ENCODE peak calls at places on chromosomes 11 and 22, in five cellular contexts. W, K, X, M and L are unnamed samples.

GRCh38 chr11:86264649-86265048 is 20.1 kb downstream of the EED start:
- DNase-seq in W (no peak), K (no peak), X (no peak), M (no peak), L (no peak)

GRCh38 chr11:22516136-22516535 is 109.5 kb downstream of the FANCF start:
- DNase-seq in W (no peak), K (no peak), X (no peak), M (no peak), L (no peak)

GRCh38 chr11:88266157-88266556 is 71.4 kb downstream of the CTSC start:
- DNase-seq in W (no peak), K (no peak), X (no peak), M (no peak), L (no peak)

GRCh38 chr11:114243461-114244372 is 52.5 kb upstream of the NNMT start:
- DNase-seq in W (no peak), K (no peak), X (no peak), M (peak; percentile 22), L (no peak)

GRCh38 chr11:8070417-8071101 is 10.5 kb upstream of the TUB start:
- DNase-seq in W (no peak), K (no peak), X (no peak), M (no peak), L (no peak)

GRCh38 chr11:70090989-70091388 is 12.9 kb downstream of the ANO1 start:
- DNase-seq in W (peak; percentile 38), K (no peak), X (no peak), M (no peak), L (no peak)

GRCh38 chr11:93117578-93117964 is 80.2 kb downstream of the SLC36A4 start:
- DNase-seq in W (no peak), K (no peak), X (no peak), M (no peak), L (no peak)

GRCh38 chr22:38203090-38203810 is 1.5 kb downstream of the MAFF start:
- DNase-seq in W (peak; percentile 87), K (no peak), X (no peak), M (no peak), L (peak; percentile 64)

GRCh38 chr11:82718307-82718706 is 15.4 kb downstream of the FAM181B start:
- DNase-seq in W (no peak), K (no peak), X (no peak), M (no peak), L (peak; percentile 16)

GRCh38 chr22:28909375-28909774 is 26.0 kb downstream of the ZNRF3 start:
- DNase-seq in W (no peak), K (no peak), X (no peak), M (no peak), L (no peak)

GRCh38 chr11:84671325-84672019 is 955.7 kb downstream of the DLG2 start:
- DNase-seq in W (peak; percentile 33), K (no peak), X (no peak), M (no peak), L (no peak)

GRCh38 chr11:34731596-34731995 is 110.7 kb downstream of the EHF start:
- DNase-seq in W (no peak), K (no peak), X (no peak), M (no peak), L (no peak)

GRCh38 chr22:47112994-47113879 is 350.8 kb downstream of the TBC1D22A start:
- DNase-seq in W (peak; percentile 19), K (no peak), X (no peak), M (no peak), L (no peak)

GRCh38 chr11:35126000-35126878 is 12.7 kb upstream of the CD44 start:
- DNase-seq in W (no peak), K (no peak), X (no peak), M (no peak), L (no peak)

GRCh38 chr11:110296226-110297081 is at the start of gene RDX:
- DNase-seq in W (peak; percentile 48), K (no peak), X (peak; percentile 39), M (peak; percentile 39), L (peak; percentile 60)

GRCh38 chr11:84247931-84248330 is 961.8 kb upstream of the CCDC90B start:
- DNase-seq in W (no peak), K (no peak), X (no peak), M (no peak), L (no peak)

GRCh38 chr22:24894998-24895397 is 51.5 kb downstream of the LHFPL7 start:
- DNase-seq in W (peak; percentile 86), K (no peak), X (no peak), M (no peak), L (peak; percentile 87)

GRCh38 chr11:64687204-64687603 is 35.8 kb downstream of the NRXN2 start:
- DNase-seq in W (peak; percentile 39), K (no peak), X (no peak), M (no peak), L (peak; percentile 30)

GRCh38 chr22:46122511-46122971 is 27.8 kb upstream of the PPARA start:
- DNase-seq in W (no peak), K (peak; percentile 34), X (peak; percentile 50), M (no peak), L (peak; percentile 70)

GRCh38 chr11:133889188-133889587 is 43.9 kb upstream of the SPATA19 start:
- DNase-seq in W (no peak), K (no peak), X (no peak), M (no peak), L (no peak)

GRCh38 chr22:33666661-33667619 is 253.3 kb downstream of the LARGE1 start:
- DNase-seq in W (no peak), K (no peak), X (no peak), M (no peak), L (no peak)

GRCh38 chr11:14373941-14374646 is 15.1 kb upstream of the RRAS2 start:
- DNase-seq in W (no peak), K (no peak), X (no peak), M (no peak), L (peak; percentile 38)

GRCh38 chr22:25911243-25911972 is 169.4 kb downstream of the MYO18B start:
- DNase-seq in W (no peak), K (no peak), X (no peak), M (no peak), L (no peak)

GRCh38 chr22:25008666-25009065 is 56.1 kb downstream of the KIAA1671 start:
- DNase-seq in W (no peak), K (no peak), X (no peak), M (no peak), L (no peak)

GRCh38 chr22:38609371-38609770 is 39.4 kb upstream of the DMC1 start:
- DNase-seq in W (no peak), K (no peak), X (no peak), M (no peak), L (no peak)

GRCh38 chr22:23446796-23447350 is 133.2 kb downstream of the IGLL1 start:
- DNase-seq in W (no peak), K (no peak), X (no peak), M (no peak), L (no peak)

GRCh38 chr11:23263466-23263865 is 403.2 kb upstream of the CCDC179 start:
- DNase-seq in W (no peak), K (no peak), X (no peak), M (no peak), L (no peak)

GRCh38 chr11:11786234-11786633 is 55.5 kb upstream of the USP47 start:
- DNase-seq in W (no peak), K (no peak), X (no peak), M (no peak), L (no peak)

GRCh38 chr11:66976048-66976467 is 954 bp downstream of the C11orf86 start:
- DNase-seq in W (no peak), K (no peak), X (no peak), M (no peak), L (no peak)